ENCODE peak calls at places on chromosome 12, in four cellular contexts. R is NB4, A is WERI-Rb-1, X is cardiac fibroblast. F is an unnamed sample.

GRCh38 chr12:47711448-47711847 is 5.6 kb upstream of the RPAP3 start:
- DNase-seq in A (no peak), X (no peak), R (no peak), F (no peak)

GRCh38 chr12:77847665-77848431 is 17.2 kb downstream of the NAV3 start:
- DNase-seq in A (no peak), R (no peak), X (peak; percentile 95), F (peak; percentile 78)

GRCh38 chr12:104643921-104644669 is 187.3 kb downstream of the CHST11 start:
- DNase-seq in A (no peak), R (no peak), X (no peak), F (no peak)

GRCh38 chr12:81468206-81468605 is 290.9 kb downstream of the PPFIA2 start:
- DNase-seq in R (no peak), X (peak; percentile 51), A (no peak), F (peak; percentile 9)

GRCh38 chr12:88552672-88553079 is 27.6 kb downstream of the KITLG start:
- DNase-seq in A (no peak), X (peak; percentile 83), R (no peak), F (no peak)

GRCh38 chr12:75779891-75780501 is 251.6 kb downstream of the PHLDA1 start:
- DNase-seq in R (no peak), A (peak; percentile 77), X (no peak), F (no peak)

GRCh38 chr12:90368081-90368480 is 586.9 kb downstream of the CCER1 start:
- DNase-seq in A (no peak), X (no peak), R (no peak), F (no peak)

GRCh38 chr12:19642305-19642704 is 203.0 kb downstream of the AEBP2 start:
- DNase-seq in X (no peak), A (no peak), R (no peak), F (no peak)

GRCh38 chr12:47207005-47207717 is 127.4 kb upstream of the AMIGO2 start:
- DNase-seq in A (no peak), R (peak; percentile 98), X (no peak), F (no peak)

GRCh38 chr12:99498756-99499155 is 148.8 kb upstream of the GARIN6 start:
- DNase-seq in R (no peak), A (no peak), X (peak; percentile 2), F (no peak)

GRCh38 chr12:113857371-113857770 is 108.8 kb downstream of the RBM19 start:
- DNase-seq in A (no peak), R (no peak), X (no peak), F (no peak)

GRCh38 chr12:114636723-114637480 is 47.1 kb downstream of the TBX3 start:
- DNase-seq in R (peak; percentile 17), A (peak; percentile 10), X (peak; percentile 26), F (no peak)

GRCh38 chr12:109293106-109293505 is 16.0 kb downstream of the FOXN4 start:
- DNase-seq in A (no peak), R (no peak), X (no peak), F (no peak)

GRCh38 chr12:109291531-109292341 is 17.3 kb downstream of the FOXN4 start:
- DNase-seq in R (no peak), X (peak; percentile 5), A (peak; percentile 94), F (no peak)

GRCh38 chr12:109292342-109292711 is 16.8 kb downstream of the FOXN4 start:
- DNase-seq in R (no peak), X (no peak), A (no peak), F (no peak)

GRCh38 chr12:109290061-109290460 is 19.0 kb downstream of the FOXN4 start:
- DNase-seq in A (no peak), R (no peak), X (no peak), F (no peak)

DNA sequence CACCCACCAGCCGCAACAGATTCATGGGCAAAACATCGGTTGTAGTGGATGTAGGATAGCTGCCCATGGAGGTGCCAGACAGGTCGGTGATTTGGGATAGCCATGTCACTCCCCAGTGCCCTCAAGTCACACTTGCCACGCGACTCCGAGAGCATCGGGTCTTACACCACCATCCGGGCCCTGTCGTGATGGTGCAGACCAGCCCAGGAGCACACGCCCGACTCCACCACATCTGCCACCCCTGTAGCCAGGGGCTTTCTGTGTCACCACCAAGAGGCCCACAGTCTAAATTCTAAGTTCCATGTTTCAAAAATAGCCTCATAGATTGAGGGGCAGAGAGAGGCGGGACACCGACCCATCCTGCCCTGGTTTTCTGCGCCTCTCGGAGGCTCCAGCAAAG is 18.0 kb downstream of the FOXN4 start:
- DNase-seq in X (no peak), A (no peak), R (no peak), F (no peak)
- H3K4me3 ChIP-seq in X (no peak overlapping the region), A (peak overlapping the region; percentile 38), R (no peak overlapping the region), F (no peak overlapping the region)

DNA sequence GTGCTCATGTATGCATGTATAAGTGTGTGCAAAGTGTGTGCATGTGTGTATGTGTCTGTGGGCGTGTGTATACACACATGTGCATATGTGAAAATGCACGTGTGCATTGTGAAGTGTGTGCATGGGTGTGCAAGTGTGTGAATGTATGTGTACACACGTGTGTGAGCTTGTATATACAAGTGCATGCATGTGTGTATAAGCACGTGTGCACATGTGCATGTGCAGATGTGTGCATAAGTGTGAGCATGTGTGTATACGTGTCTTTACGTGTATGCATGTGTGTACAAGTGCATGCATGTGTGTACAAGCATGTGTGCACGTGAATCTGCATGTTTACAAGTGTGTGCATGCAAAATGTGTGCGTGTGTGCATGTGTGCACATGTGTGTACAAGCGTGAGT is 13.4 kb upstream of the GALNT9 start:
- DNase-seq in R (peak; percentile 34), X (no peak), A (no peak), F (no peak)
- H3K4me3 ChIP-seq in R (no peak overlapping the region), X (no peak overlapping the region), A (no peak overlapping the region), F (no peak overlapping the region)

GRCh38 chr12:54021006-54021405 is 7.2 kb upstream of the HOXC6 start:
- DNase-seq in R (no peak), A (peak; percentile 74), X (no peak), F (no peak)

GRCh38 chr12:54024581-54024980 is 3.7 kb upstream of the HOXC6 start:
- DNase-seq in R (no peak), A (no peak), X (no peak), F (no peak)

GRCh38 chr12:54021432-54022013 is 6.7 kb upstream of the HOXC6 start:
- DNase-seq in R (no peak), X (no peak), A (peak; percentile 76), F (no peak)

GRCh38 chr12:54024127-54024526 is 4.1 kb upstream of the HOXC6 start:
- DNase-seq in R (no peak), X (no peak), A (peak; percentile 58), F (no peak)

DNA sequence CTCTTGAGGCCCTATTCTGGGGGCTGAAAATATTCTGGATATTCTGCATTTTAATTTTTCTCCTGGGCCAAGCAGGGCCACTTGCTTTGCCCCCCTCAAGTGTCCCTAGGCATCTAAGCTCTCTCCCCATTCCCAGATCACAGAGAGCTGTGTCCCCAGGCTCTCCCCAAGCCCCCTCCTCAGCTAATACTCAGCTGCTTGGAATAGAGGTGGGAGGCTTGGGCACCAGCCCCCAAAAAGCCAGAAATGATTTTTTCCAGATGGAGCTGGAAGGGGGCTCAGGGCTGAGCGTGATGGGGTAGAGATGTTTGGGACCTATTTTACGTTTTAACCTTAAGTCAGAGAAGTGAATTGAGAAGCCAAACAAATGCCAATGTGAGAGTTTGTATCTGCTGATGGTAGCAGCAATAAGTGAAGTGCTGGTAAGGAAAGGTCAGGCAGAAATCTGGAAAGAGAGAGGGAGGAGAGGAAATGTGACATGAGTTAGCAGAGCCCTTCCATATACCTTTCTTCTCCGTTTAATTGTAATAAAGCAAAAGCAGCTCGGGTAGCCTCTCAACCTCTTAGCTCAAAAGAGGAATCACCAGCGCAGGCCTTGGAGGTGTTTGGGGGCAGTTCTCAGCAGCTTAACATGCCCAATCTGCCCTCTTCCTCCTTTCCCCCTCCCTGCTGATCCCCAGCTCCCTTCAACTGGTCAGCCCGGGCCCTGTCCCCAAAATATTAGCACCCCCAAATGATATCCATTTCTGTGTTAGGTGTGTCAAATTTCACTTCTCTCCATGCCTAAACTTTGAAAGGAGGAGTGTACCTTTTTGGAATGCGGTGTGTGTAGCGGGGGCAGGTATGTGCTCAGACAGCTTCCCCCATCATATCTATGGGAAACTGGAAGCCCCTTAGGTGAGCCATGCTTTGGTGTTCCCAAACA is 5.0 kb upstream of the HOXC6 start:
- DNase-seq in X (no peak), R (no peak), A (no peak), F (no peak)
- H3K4me3 ChIP-seq in X (no peak overlapping the region), R (no peak overlapping the region), A (peak overlapping the region; percentile 33), F (peak overlapping the region; percentile 28)

GRCh38 chr12:91384391-91384790 is 201.8 kb upstream of the DCN start:
- DNase-seq in X (no peak), A (no peak), R (no peak), F (no peak)
- H3K4me3 ChIP-seq in X (no peak overlapping the region), A (no peak overlapping the region), R (no peak overlapping the region), F (no peak overlapping the region)

DNA sequence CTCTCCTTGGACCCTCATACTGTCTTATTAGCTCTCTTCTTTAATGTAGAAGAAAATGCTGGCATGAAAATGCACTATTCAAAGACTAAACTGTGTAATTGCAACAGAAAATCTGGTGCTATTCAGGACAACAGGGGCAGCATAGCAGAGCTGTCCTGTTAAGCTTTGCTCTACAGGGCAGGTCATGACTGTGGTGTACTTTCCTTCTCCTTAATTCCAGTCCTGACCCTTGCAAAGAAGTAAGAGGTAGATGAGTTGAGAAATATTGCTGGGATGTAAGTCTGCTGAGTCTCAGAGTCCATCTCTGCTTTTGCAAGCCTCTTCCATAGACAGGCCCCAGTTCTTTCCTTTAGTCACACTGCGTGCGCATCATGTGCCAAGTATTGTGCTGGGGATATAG is 52.6 kb upstream of the STK38L start:
- DNase-seq in X (no peak), R (no peak), A (no peak), F (no peak)
- H3K4me3 ChIP-seq in X (no peak overlapping the region), R (no peak overlapping the region), A (no peak overlapping the region), F (no peak overlapping the region)

GRCh38 chr12:79983492-79983891 is 48.6 kb upstream of the PPP1R12A start:
- DNase-seq in R (no peak), A (no peak), X (peak; percentile 68), F (peak; percentile 88)

GRCh38 chr12:79988368-79988767 is 53.5 kb upstream of the PPP1R12A start:
- DNase-seq in A (no peak), R (no peak), X (peak; percentile 35), F (peak; percentile 47)

GRCh38 chr12:79978692-79979091 is 43.8 kb upstream of the PPP1R12A start:
- DNase-seq in R (no peak), A (no peak), X (no peak), F (no peak)

GRCh38 chr12:79982371-79983062 is 47.6 kb upstream of the PPP1R12A start:
- DNase-seq in X (no peak), R (no peak), A (no peak), F (no peak)

DNA sequence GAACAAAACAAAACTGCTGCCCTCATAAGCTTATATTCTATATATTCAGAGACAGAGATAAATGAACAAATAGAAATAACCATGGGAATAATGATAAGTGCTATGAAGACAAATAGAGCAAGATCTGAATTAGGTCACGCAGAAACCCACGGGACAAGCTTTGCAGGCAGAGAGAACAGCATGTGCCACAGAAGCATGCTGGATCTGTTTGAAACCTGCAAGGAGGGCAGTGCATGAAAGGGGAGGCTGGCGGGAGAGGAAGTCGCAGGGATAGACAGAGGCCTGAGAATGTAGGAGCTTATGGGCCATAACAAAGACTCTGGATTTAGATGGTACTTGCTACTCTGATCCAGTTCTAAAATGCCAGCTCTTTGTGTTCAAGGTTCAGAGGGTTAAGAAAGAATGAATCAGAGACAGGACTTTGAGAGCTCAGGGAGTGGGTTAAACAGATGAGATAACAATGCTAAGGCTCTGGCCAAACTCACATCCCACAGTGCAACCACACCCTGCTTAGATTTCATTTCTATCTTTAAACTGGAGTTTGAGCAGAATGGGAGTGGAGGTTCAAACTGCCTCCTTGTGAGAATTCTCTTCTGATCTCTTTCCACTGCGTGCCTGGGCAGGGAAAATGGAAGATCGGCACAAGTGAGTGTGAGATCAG is 49.2 kb upstream of the PPP1R12A start:
- DNase-seq in R (no peak), A (no peak), X (peak; percentile 29), F (peak; percentile 73)
- H3K4me3 ChIP-seq in R (no peak overlapping the region), A (no peak overlapping the region), X (no peak overlapping the region), F (no peak overlapping the region)

F was measured in skeletal muscle cell.